ENCODE peak calls at places on chromosome 15, in six cellular contexts. X is LoVo; T is ACHN; Q is stimulated activated CD4-positive, alpha-beta T cell treated with anti-CD3 and anti-CD28 coated beads, TNF-alpha, amount 100 ng/mL, for 4 hours; Z is globus pallidus; O is skeletal muscle cell. D is an unnamed sample.

GRCh38 chr15:69544349-69545113 is 91.9 kb downstream of the RPLP1 start:
- DNase-seq in Q (no peak), X (no peak), Z (no peak), T (no peak), O (no peak), D (no peak)

GRCh38 chr15:45635191-45635638 is 386 bp downstream of the SQOR start:
- DNase-seq in Q (peak), Z (no peak), O (no peak), T (peak), X (peak), D (no peak)

GRCh38 chr15:74632601-74633000 is 17.0 kb downstream of the CLK3 start:
- DNase-seq in X (no peak), Z (no peak), Q (no peak), O (no peak), T (no peak), D (no peak)

GRCh38 chr15:76994001-76994400 is 925 bp upstream of the PSTPIP1 start:
- DNase-seq in O (no peak), Z (no peak), Q (no peak), X (no peak), T (peak), D (no peak)

GRCh38 chr15:33242165-33242564 is 47.7 kb upstream of the FMN1 start:
- DNase-seq in X (no peak), T (peak), Q (no peak), Z (no peak), O (no peak), D (peak)

GRCh38 chr15:96171271-96171739 is 159.2 kb upstream of the NR2F2 start:
- DNase-seq in Z (no peak), T (peak), Q (no peak), X (no peak), O (no peak), D (no peak)

GRCh38 chr15:39670687-39671086 is 89.8 kb downstream of the THBS1 start:
- DNase-seq in O (no peak), X (no peak), T (no peak), Z (no peak), Q (no peak), D (no peak)

GRCh38 chr15:50146661-50147060 is 27.6 kb upstream of the ATP8B4 start:
- DNase-seq in Z (no peak), X (no peak), T (no peak), Q (no peak), O (no peak), D (no peak)

GRCh38 chr15:50145451-50145872 is 26.4 kb upstream of the ATP8B4 start:
- DNase-seq in X (peak), Q (no peak), Z (peak), O (no peak), T (peak), D (peak)

GRCh38 chr15:52040167-52040900 is 21.3 kb downstream of the MAPK6 start:
- DNase-seq in Q (no peak), T (no peak), O (no peak), Z (peak), X (no peak), D (no peak)

GRCh38 chr15:60760646-60761504 is 281.9 kb upstream of the ICE2 start:
- DNase-seq in Z (no peak), X (no peak), O (peak), Q (no peak), T (no peak), D (no peak)

GRCh38 chr15:101029971-101030661 is 111.0 kb downstream of the LRRK1 start:
- DNase-seq in Z (no peak), O (no peak), X (no peak), Q (no peak), T (no peak), D (no peak)

GRCh38 chr15:101391981-101392566 is 97.0 kb upstream of the SNRPA1 start:
- DNase-seq in O (no peak), Q (no peak), T (no peak), Z (no peak), X (no peak), D (no peak)

GRCh38 chr15:28456476-28457395 is 76.0 kb downstream of the GOLGA8G start:
- DNase-seq in O (no peak), Z (no peak), T (no peak), X (no peak), Q (no peak), D (no peak)

GRCh38 chr15:94844533-94845390 is 613.4 kb downstream of the MCTP2 start:
- DNase-seq in Q (no peak), O (no peak), T (peak), Z (peak), X (peak), D (no peak)

GRCh38 chr15:39444729-39445470 is 136.0 kb upstream of the THBS1 start:
- DNase-seq in O (no peak), Q (no peak), Z (no peak), T (no peak), X (no peak), D (no peak)

GRCh38 chr15:92525758-92526245 is 129.8 kb downstream of the FAM174B start:
- DNase-seq in Z (no peak), T (no peak), O (no peak), X (no peak), Q (no peak), D (no peak)

D was measured in AG04449.